ENCODE peak calls at places on chromosomes 13 and 19, in seven cellular contexts. Y, C, Q, U, L, N and R are unnamed samples.
A peak's percentile ranks its signal among the peaks of the same experiment; 100 is the strongest.

GRCh38 chr13:94968040-94968756 is 255.9 kb upstream of the SOX21 start:
- DNase-seq in Y (peak; percentile 34), C (no peak), Q (no peak), U (peak; percentile 7), L (no peak), N (peak; percentile 84), R (no peak)

GRCh38 chr13:50080856-50081105 is 65.5 kb downstream of the KCNRG start:
- DNase-seq in Y (peak; percentile 55), C (no peak), Q (no peak), U (no peak), L (no peak), N (no peak), R (peak; percentile 58)

GRCh38 chr13:46146898-46147297 is 35.1 kb downstream of the LCP1 start:
- DNase-seq in Y (peak; percentile 67), C (no peak), Q (no peak), U (peak; percentile 42), L (no peak), N (peak; percentile 21), R (no peak)

GRCh38 chr19:45323671-45324081 is 1.0 kb upstream of the CKM start:
- DNase-seq in Y (no peak), C (peak; percentile 83), Q (no peak), U (no peak), L (peak; percentile 92), N (no peak), R (no peak)

GRCh38 chr19:53511933-53512374 is 26.0 kb upstream of the ZNF331 start:
- DNase-seq in Y (peak; percentile 60), C (peak; percentile 74), Q (peak; percentile 63), U (peak; percentile 69), L (peak; percentile 54), N (peak; percentile 43), R (peak; percentile 52)

GRCh38 chr19:14432817-14433453 is at the start of gene PKN1:
- DNase-seq in Y (peak; percentile 57), C (no peak), Q (peak; percentile 46), U (peak; percentile 46), L (peak; percentile 80), N (peak; percentile 95), R (no peak)

GRCh38 chr13:110244096-110244830 is 62.7 kb downstream of the COL4A1 start:
- DNase-seq in Y (no peak), C (no peak), Q (no peak), U (no peak), L (no peak), N (no peak), R (no peak)

GRCh38 chr19:18440421-18440877 is 2.5 kb upstream of the ISYNA1 start:
- DNase-seq in Y (peak; percentile 65), C (no peak), Q (peak; percentile 41), U (no peak), L (no peak), N (peak; percentile 22), R (no peak)

GRCh38 chr19:29091127-29091526 is 121.8 kb downstream of the UQCRFS1 start:
- DNase-seq in Y (no peak), C (no peak), Q (no peak), U (no peak), L (no peak), N (no peak), R (no peak)

GRCh38 chr19:54674021-54674617 is 11.3 kb downstream of the LILRB4 start:
- DNase-seq in Y (peak; percentile 61), C (no peak), Q (peak; percentile 75), U (peak; percentile 40), L (no peak), N (no peak), R (no peak)
- TF ChIP-seq CTCF in Y (peak; percentile 82), C (no peak), Q (peak; percentile 93), U (peak; percentile 63), L (peak; percentile 66), N (peak; percentile 39), R (peak; percentile 59)

GRCh38 chr13:23463631-23464030 is 30.1 kb upstream of the SACS start:
- DNase-seq in Y (no peak), C (no peak), Q (no peak), U (no peak), L (no peak), N (no peak), R (no peak)

GRCh38 chr13:23467048-23467931 is 33.8 kb upstream of the SACS start:
- DNase-seq in Y (no peak), C (no peak), Q (no peak), U (no peak), L (peak; percentile 23), N (no peak), R (no peak)

GRCh38 chr13:23468811-23469210 is 35.3 kb upstream of the SACS start:
- DNase-seq in Y (no peak), C (no peak), Q (no peak), U (no peak), L (no peak), N (no peak), R (no peak)

GRCh38 chr13:23467932-23468278 is 34.4 kb upstream of the SACS start:
- DNase-seq in Y (no peak), C (no peak), Q (no peak), U (no peak), L (no peak), N (no peak), R (no peak)

GRCh38 chr13:23466144-23467002 is 32.9 kb upstream of the SACS start:
- DNase-seq in Y (peak; percentile 80), C (peak; percentile 82), Q (peak; percentile 77), U (peak; percentile 86), L (peak; percentile 77), N (peak; percentile 93), R (peak; percentile 50)
- H3K27ac ChIP-seq in Y (no peak overlapping the region), C (peak overlapping the region; percentile 86), Q (peak overlapping the region; percentile 53), U (no peak overlapping the region), L (peak overlapping the region; percentile 85), N (peak overlapping the region; percentile 63), R (no peak overlapping the region)

DNA sequence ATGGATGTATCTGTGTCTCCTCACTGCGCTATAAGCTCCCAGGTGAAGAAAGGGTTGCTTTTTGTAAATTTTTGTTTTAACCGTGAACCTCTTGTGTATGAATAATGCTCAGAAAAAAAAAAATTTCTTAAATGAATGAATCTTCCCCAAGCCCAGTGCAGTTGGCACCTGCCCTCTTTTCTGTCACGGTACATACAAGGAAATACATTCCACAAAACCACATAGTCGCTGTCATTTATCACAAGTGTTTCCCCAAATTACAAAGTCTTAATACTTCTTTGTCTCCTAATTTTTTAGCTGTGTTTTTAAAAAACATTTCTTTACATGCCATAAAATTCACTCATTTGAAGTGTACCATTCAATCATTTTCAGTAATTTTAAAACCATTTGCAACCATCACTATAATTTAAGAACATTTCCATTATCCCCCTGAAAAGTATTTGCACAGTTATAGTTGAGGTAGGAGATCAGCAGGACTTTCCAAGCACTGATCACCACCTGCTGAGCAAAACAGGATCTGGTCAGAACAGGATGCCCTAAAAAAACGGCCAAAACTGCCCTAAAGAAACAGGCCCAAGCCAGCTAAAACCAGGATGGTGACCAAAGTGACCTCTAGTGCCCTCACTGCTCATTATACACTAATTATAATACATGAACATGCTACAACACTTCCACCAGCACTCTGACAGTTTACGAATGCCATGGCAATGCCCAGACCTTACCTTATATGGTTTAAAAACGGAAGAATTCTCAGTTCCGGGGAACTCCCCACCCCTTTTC is 1.2 kb upstream of the TEX30 start:
- DNase-seq in Y (no peak), C (no peak), Q (no peak), U (no peak), L (no peak), N (no peak), R (no peak)
- H3K4me1 ChIP-seq in Y (peaks cover 15% of the 10 kb centered on the region), C (no peaks in the 10 kb centered on the region), Q (peaks cover 17% of the 10 kb centered on the region), U (no peaks in the 10 kb centered on the region), L (peaks cover 10% of the 10 kb centered on the region), N (peaks cover 11% of the 10 kb centered on the region), R (peaks cover 8% of the 10 kb centered on the region)

DNA sequence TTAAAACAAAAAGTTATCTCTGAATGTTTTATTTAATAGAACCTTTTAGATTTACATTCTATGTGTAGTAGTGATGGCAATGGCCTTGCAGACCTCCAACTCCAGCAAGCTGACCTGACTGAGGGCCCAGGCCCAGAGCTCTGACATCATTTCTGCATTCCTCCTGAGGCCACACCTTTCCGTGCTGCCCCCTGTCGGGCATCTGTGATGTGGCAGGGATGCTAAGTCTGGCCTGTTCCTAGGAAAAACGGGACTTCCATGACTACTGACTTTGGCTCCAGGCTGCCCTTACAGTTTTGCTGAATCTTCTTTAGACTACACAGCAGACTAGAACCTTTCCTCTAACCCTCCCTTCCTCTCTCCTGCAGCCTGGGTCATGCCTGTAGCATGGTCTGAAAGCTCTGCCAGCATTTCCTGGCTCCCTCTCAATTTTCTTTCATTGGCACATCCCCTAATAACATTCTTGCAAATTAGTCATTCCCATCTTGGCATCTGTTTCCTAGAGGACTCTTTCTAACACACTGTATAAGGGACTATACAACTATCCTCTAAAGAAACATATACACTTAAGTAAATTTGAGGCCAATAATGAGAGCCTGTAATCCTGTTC is 249.0 kb downstream of the GPC5 start:
- DNase-seq in Y (peak; percentile 31), C (no peak), Q (peak; percentile 14), U (peak; percentile 22), L (peak; percentile 18), N (no peak), R (peak; percentile 57)
- TF ChIP-seq CTCF in Y (peak; percentile 65), C (no peak), Q (peak; percentile 50), U (peak; percentile 46), L (peak; percentile 31), N (no peak), R (peak; percentile 51)

GRCh38 chr19:8087876-8088275 is 35.3 kb downstream of the CCL25 start:
- DNase-seq in Y (no peak), C (no peak), Q (no peak), U (no peak), L (no peak), N (no peak), R (no peak)
- H3K27ac ChIP-seq in Y (no peak overlapping the region), C (no peak overlapping the region), Q (no peak overlapping the region), U (no peak overlapping the region), L (no peak overlapping the region), N (no peak overlapping the region), R (no peak overlapping the region)

GRCh38 chr19:5895409-5895808 is 8.2 kb downstream of the NDUFA11 start:
- DNase-seq in Y (no peak), C (no peak), Q (no peak), U (no peak), L (peak; percentile 61), N (no peak), R (no peak)

GRCh38 chr19:5895890-5896289 is 7.7 kb downstream of the NDUFA11 start:
- DNase-seq in Y (no peak), C (no peak), Q (no peak), U (no peak), L (no peak), N (no peak), R (no peak)

GRCh38 chr19:5896365-5897076 is 7.1 kb downstream of the NDUFA11 start:
- DNase-seq in Y (no peak), C (no peak), Q (no peak), U (no peak), L (no peak), N (peak; percentile 63), R (no peak)

GRCh38 chr19:5899728-5900526 is 3.7 kb downstream of the NDUFA11 start:
- DNase-seq in Y (no peak), C (no peak), Q (no peak), U (no peak), L (no peak), N (no peak), R (no peak)

GRCh38 chr19:5897189-5897969 is 6.2 kb downstream of the NDUFA11 start:
- DNase-seq in Y (no peak), C (no peak), Q (no peak), U (no peak), L (no peak), N (peak; percentile 80), R (no peak)
- H3K4me1 ChIP-seq in Y (peaks cover 3% of the 10 kb centered on the region), C (no peaks in the 10 kb centered on the region), Q (peaks cover 3% of the 10 kb centered on the region), U (peaks cover 24% of the 10 kb centered on the region), L (peaks cover 25% of the 10 kb centered on the region), N (peaks cover 4% of the 10 kb centered on the region), R (peaks cover 3% of the 10 kb centered on the region)

GRCh38 chr19:13153627-13154240 is 3.5 kb downstream of the IER2 start:
- DNase-seq in Y (no peak), C (peak; percentile 81), Q (peak; percentile 35), U (peak; percentile 62), L (no peak), N (peak; percentile 92), R (no peak)
- TF ChIP-seq CTCF in Y (no peak), C (no peak), Q (no peak), U (peak; percentile 20), L (no peak), N (peak; percentile 2), R (no peak)